ENCODE peak calls at places on chromosomes 1 and 21, in five cellular contexts. Q is K562, V is A549, C is GM12878, Y is HepG2. I is an unnamed sample.

GRCh38 chr1:225772323-225772768 is 5.3 kb upstream of the SRP9 start:
- DNase-seq in C (no peak), V (peak), Q (peak), Y (peak), I (peak)

GRCh38 chr21:41562101-41563000 is 54.4 kb upstream of the TMPRSS2 start:
- DNase-seq in C (no peak), V (no peak), Y (no peak), Q (no peak), I (no peak)

GRCh38 chr1:207818971-207819451 is 67.2 kb downstream of the CD46 start:
- DNase-seq in V (peak), Y (no peak), C (no peak), Q (no peak), I (no peak)

GRCh38 chr1:52636701-52637695 is 4.0 kb downstream of the SHISAL2A start:
- DNase-seq in Q (no peak), Y (no peak), C (peak), V (no peak), I (no peak)

GRCh38 chr21:38679531-38679930 is 126.2 kb upstream of the ETS2 start:
- DNase-seq in V (no peak), Y (no peak), Q (no peak), C (peak), I (no peak)

GRCh38 chr1:200231787-200232222 is 178.0 kb downstream of the ZNF281 start:
- DNase-seq in V (no peak), Y (peak), C (no peak), Q (no peak), I (no peak)

GRCh38 chr1:58166417-58166816 is 380.1 kb downstream of the OMA1 start:
- DNase-seq in C (no peak), V (no peak), Y (no peak), Q (no peak), I (no peak)

GRCh38 chr1:231232870-231233734 is 7.9 kb upstream of the GNPAT start:
- DNase-seq in C (no peak), Y (peak), Q (no peak), V (no peak), I (no peak)

GRCh38 chr1:183952101-183952500 is 85.4 kb downstream of the COLGALT2 start:
- DNase-seq in Y (no peak), V (no peak), C (no peak), Q (no peak), I (no peak)

GRCh38 chr1:248863011-248863881 is 4.4 kb upstream of the ZNF692 start:
- DNase-seq in Q (peak), C (no peak), V (peak), Y (peak), I (peak)

GRCh38 chr21:39576518-39577128 is 36.1 kb upstream of the B3GALT5 start:
- DNase-seq in C (no peak), Q (no peak), V (no peak), Y (no peak), I (no peak)

GRCh38 chr1:93114403-93114802 is 35.3 kb downstream of the MTF2 start:
- DNase-seq in Q (no peak), C (no peak), Y (peak), V (no peak), I (no peak)

GRCh38 chr1:17958704-17959103 is 148.9 kb upstream of the IGSF21 start:
- DNase-seq in Y (no peak), C (no peak), V (no peak), Q (no peak), I (no peak)

GRCh38 chr1:62438163-62438562 is 1.3 kb downstream of the USP1 start:
- DNase-seq in Y (no peak), C (no peak), Q (no peak), V (no peak), I (no peak)

GRCh38 chr1:114462341-114462740 is 48.7 kb downstream of the TRIM33 start:
- DNase-seq in Y (no peak), C (no peak), V (no peak), Q (no peak), I (no peak)

GRCh38 chr21:42684109-42684916 is 30.9 kb downstream of the PDE9A start:
- DNase-seq in V (no peak), Q (no peak), Y (no peak), C (no peak), I (no peak)

GRCh38 chr1:178672434-178672833 is 52.6 kb upstream of the RALGPS2 start:
- DNase-seq in Q (no peak), Y (no peak), C (no peak), V (no peak), I (no peak)

GRCh38 chr21:45630066-45630694 is 13.3 kb upstream of the PCBP3 start:
- DNase-seq in Q (no peak), V (no peak), C (no peak), Y (no peak), I (no peak)
- TF ChIP-seq ESRRA in Q (no peak), V (no peak), C (no peak), Y (no peak), I (no peak)

GRCh38 chr1:229194096-229194495 is 76.8 kb upstream of the RAB4A start:
- DNase-seq in V (no peak), C (no peak), Q (no peak), Y (no peak), I (no peak)

GRCh38 chr1:229192031-229192430 is 78.9 kb upstream of the RAB4A start:
- DNase-seq in Y (no peak), Q (no peak), V (no peak), C (no peak), I (no peak)

GRCh38 chr1:229191066-229191674 is 79.7 kb upstream of the RAB4A start:
- DNase-seq in Q (no peak), C (no peak), Y (no peak), V (peak), I (peak)

GRCh38 chr1:229190057-229190590 is 80.8 kb upstream of the RAB4A start:
- DNase-seq in V (no peak), C (no peak), Y (no peak), Q (no peak), I (no peak)

DNA sequence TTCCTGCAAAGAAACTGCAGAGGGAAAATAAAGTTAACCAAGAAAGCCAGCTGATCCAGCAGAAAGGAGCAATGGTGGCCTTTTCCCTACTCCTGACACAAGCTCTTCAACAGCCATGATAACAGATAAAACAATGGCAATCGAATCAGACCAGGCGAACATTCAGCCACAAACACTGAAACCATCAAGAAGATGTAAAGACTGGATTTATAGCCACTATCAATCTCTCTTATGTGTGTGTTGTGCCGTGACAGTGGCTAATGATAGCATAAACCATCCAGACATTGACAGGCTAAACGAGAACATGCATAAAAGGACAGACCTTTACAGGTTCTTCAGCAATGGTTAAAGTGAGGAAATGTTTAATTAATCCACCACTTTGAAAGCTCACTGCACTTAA is 78.1 kb upstream of the RAB4A start:
- DNase-seq in V (no peak), Q (no peak), C (no peak), Y (no peak), I (no peak)
- TF ChIP-seq ESRRA in V (no peak), Q (no peak), C (no peak), Y (no peak), I (no peak)

GRCh38 chr1:161182214-161182613 is 4.9 kb upstream of the B4GALT3 start:
- DNase-seq in Q (peak), Y (no peak), V (peak), C (peak), I (no peak)
- TF ChIP-seq ESRRA in Q (no peak), Y (no peak), V (no peak), C (no peak), I (no peak)

DNA sequence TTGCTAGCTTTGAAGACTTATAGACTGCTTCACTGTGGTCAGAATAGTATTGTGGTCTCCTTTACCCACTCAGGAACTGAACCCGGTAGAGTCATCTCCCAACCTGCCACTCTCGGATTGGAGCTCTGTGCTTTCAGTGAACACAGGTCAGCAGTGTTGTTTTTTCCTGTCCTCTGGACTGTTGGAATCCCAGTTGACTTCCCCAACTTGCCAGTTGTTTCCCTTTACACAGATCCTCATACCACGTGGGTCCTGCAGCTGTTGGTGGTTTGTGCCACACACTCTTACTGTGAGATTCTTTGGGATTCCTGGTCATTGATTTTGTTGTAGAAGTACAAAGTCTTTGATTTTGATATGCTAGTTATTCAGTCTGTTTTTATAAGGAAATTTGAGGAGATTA is 214.1 kb downstream of the DYRK1A start:
- DNase-seq in Q (no peak), Y (no peak), C (no peak), V (no peak), I (no peak)
- TF ChIP-seq ESRRA in Q (no peak), Y (no peak), C (no peak), V (no peak), I (no peak)

DNA sequence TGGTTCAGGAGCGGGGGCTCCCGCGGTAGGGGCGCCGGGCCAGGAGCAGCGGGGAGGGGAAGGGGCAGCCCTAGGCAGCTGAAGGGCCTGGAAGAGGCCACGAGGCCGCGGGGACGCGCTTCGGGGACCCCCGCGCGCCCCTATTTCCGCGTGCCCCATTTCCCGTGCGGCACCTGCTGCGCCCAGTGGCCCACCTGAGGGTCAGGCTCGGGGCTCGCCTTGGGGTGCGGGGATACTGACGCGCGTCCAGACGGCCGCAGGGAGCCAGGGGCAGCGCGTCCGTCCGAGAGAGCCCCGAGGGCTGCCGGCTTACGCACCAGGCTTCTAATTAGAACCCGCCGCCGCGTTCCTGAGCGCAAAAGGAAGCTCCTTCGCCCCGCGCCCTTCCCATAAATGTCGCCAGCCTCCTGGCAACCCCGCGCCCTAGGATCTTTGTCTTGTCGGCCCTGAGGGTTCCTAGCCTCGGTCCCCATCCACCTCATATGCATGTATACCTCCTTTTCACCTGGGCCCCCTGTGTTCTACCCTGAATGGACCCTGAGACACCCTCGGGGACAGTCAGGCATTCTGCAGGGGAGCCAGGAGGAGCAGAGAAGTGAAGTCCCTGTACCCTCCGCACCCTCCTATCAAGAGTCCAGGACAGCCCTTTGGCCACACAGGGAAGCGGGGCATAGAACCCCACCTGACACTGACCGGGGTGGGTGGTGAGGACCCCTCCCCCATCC is 1.8 kb downstream of the WNT3A start:
- DNase-seq in V (no peak), Y (no peak), Q (no peak), C (no peak), I (no peak)
- TF ChIP-seq ESRRA in V (no peak), Y (no peak), Q (no peak), C (no peak), I (no peak)

GRCh38 chr1:164562947-164563346 is 4.0 kb downstream of the PBX1 start:
- DNase-seq in V (no peak), Y (no peak), Q (no peak), C (no peak), I (no peak)
- TF ChIP-seq ESRRA in V (no peak), Y (no peak), Q (no peak), C (no peak), I (no peak)